ENCODE peak calls at places on chromosomes 5 and 9, in six cellular contexts. E, S, H, D, W and Q are unnamed samples.

GRCh38 chr5:124675921-124676846 is 70.3 kb downstream of the ZNF608 start:
- DNase-seq in S (no peak), D (no peak), E (no peak), W (no peak), H (no peak), Q (no peak)

GRCh38 chr9:98899399-98900056 is 44.2 kb upstream of the COL15A1 start:
- DNase-seq in D (no peak), W (no peak), H (peak; percentile 30), E (no peak), S (no peak), Q (no peak)

GRCh38 chr9:79390077-79390673 is 181.6 kb upstream of the TLE4 start:
- DNase-seq in D (no peak), W (no peak), S (no peak), E (no peak), H (no peak), Q (no peak)

GRCh38 chr5:168471785-168472184 is 14.5 kb upstream of the RARS1 start:
- DNase-seq in E (no peak), S (no peak), D (no peak), H (no peak), W (no peak), Q (no peak)

GRCh38 chr5:168366124-168366523 is 74.7 kb downstream of the WWC1 start:
- DNase-seq in H (no peak), E (no peak), D (no peak), S (no peak), W (no peak), Q (no peak)

GRCh38 chr9:115845648-115846312 is 307.8 kb upstream of the PAPPA start:
- DNase-seq in H (no peak), E (no peak), D (no peak), S (no peak), W (no peak), Q (no peak)

GRCh38 chr9:136297016-136297691 is 6.7 kb downstream of the CCDC187 start:
- DNase-seq in W (no peak), H (peak; percentile 73), D (no peak), E (no peak), S (no peak), Q (peak; percentile 70)

GRCh38 chr9:8268881-8269280 is 469.3 kb upstream of the DMAC1 start:
- DNase-seq in H (no peak), W (no peak), S (no peak), D (no peak), E (no peak), Q (no peak)

GRCh38 chr5:81579525-81579924 is 171.4 kb downstream of the SSBP2 start:
- DNase-seq in S (no peak), D (no peak), H (no peak), W (no peak), E (no peak), Q (no peak)

GRCh38 chr9:137064027-137064879 is 6.1 kb downstream of the SAPCD2 start:
- DNase-seq in S (peak; percentile 79), H (peak; percentile 56), E (peak; percentile 65), D (peak; percentile 81), W (peak; percentile 66), Q (no peak)

GRCh38 chr5:26329562-26330189 is 708.7 kb downstream of the CDH9 start:
- DNase-seq in S (no peak), H (peak; percentile 38), E (no peak), W (no peak), D (no peak), Q (no peak)

GRCh38 chr9:84867171-84867570 is 197.6 kb downstream of the NTRK2 start:
- DNase-seq in E (no peak), S (no peak), H (no peak), D (no peak), W (no peak), Q (no peak)

GRCh38 chr5:134086943-134087305 is 27.6 kb upstream of the TCF7 start:
- DNase-seq in S (no peak), D (peak; percentile 84), W (peak; percentile 53), H (no peak), E (peak; percentile 63), Q (no peak)

GRCh38 chr9:116275418-116276295 is 122.1 kb downstream of the PAPPA start:
- DNase-seq in E (no peak), H (no peak), D (no peak), W (no peak), S (no peak), Q (no peak)

GRCh38 chr5:174724484-174725260 is at the start of gene MSX2:
- DNase-seq in D (peak; percentile 54), H (no peak), S (peak; percentile 78), E (no peak), W (no peak), Q (peak; percentile 96)

GRCh38 chr5:591746-592145 is 20.4 kb upstream of the CEP72 start:
- DNase-seq in E (no peak), S (no peak), H (no peak), W (no peak), D (no peak), Q (no peak)

GRCh38 chr5:107743357-107744000 is 72.7 kb upstream of the EFNA5 start:
- DNase-seq in E (no peak), W (no peak), S (no peak), D (no peak), H (no peak), Q (no peak)

GRCh38 chr5:11903614-11904269 is 504 bp downstream of the CTNND2 start:
- DNase-seq in W (no peak), H (no peak), S (peak; percentile 64), E (no peak), D (peak; percentile 22), Q (no peak)

GRCh38 chr5:115708819-115709477 is 83.1 kb upstream of the TMED7 start:
- DNase-seq in S (no peak), H (no peak), E (no peak), W (no peak), D (no peak), Q (no peak)

GRCh38 chr9:133154097-133154989 is 9.4 kb downstream of the GBGT1 start:
- DNase-seq in H (no peak), S (no peak), D (no peak), E (no peak), W (no peak), Q (no peak)

GRCh38 chr5:153797484-153797883 is 241.2 kb downstream of the FAM114A2 start:
- DNase-seq in S (no peak), D (no peak), H (no peak), E (no peak), W (no peak), Q (no peak)

GRCh38 chr5:53766683-53767082 is 206.2 kb downstream of the NDUFS4 start:
- DNase-seq in W (no peak), D (no peak), E (no peak), H (no peak), S (no peak), Q (no peak)

GRCh38 chr9:99635032-99635431 is 186.7 kb upstream of the NR4A3 start:
- DNase-seq in W (no peak), E (no peak), H (no peak), D (no peak), S (no peak), Q (no peak)

GRCh38 chr5:31854625-31855526 is 215.9 kb downstream of the PDZD2 start:
- DNase-seq in E (no peak), S (peak; percentile 13), D (peak; percentile 27), H (no peak), W (no peak), Q (peak; percentile 73)